ENCODE peak calls at places on chromosome 21, in four cellular contexts. L is adipocyte, K is coronary artery, B is fibroblast of pulmonary artery. Y is an unnamed sample.

GRCh38 chr21:38402291-38402690 is 96.0 kb downstream of the ERG start:
- DNase-seq in L (no peak), K (no peak), B (no peak), Y (no peak)

GRCh38 chr21:31509108-31510017 is 150.1 kb upstream of the SOD1 start:
- DNase-seq in L (peak), K (no peak), B (peak), Y (no peak)

GRCh38 chr21:42009018-42009830 is 936 bp downstream of the ZBTB21 start:
- DNase-seq in L (peak), K (peak), B (peak), Y (peak)

GRCh38 chr21:39736716-39737115 is 8.3 kb upstream of the IGSF5 start:
- DNase-seq in L (no peak), K (no peak), B (no peak), Y (no peak)

GRCh38 chr21:46633561-46633960 is 1.9 kb upstream of the PRMT2 start:
- DNase-seq in L (no peak), K (no peak), B (no peak), Y (no peak)

GRCh38 chr21:14687277-14687642 is 141.1 kb upstream of the SAMSN1 start:
- DNase-seq in L (peak), K (no peak), B (no peak), Y (no peak)

GRCh38 chr21:38954450-38955059 is 148.8 kb downstream of the ETS2 start:
- DNase-seq in L (no peak), K (no peak), B (no peak), Y (no peak)

GRCh38 chr21:21682172-21682571 is 684.0 kb downstream of the NCAM2 start:
- DNase-seq in L (peak), K (no peak), B (peak), Y (no peak)

GRCh38 chr21:27425574-27425973 is 458.7 kb upstream of the ADAMTS5 start:
- DNase-seq in L (peak), K (no peak), B (peak), Y (no peak)

GRCh38 chr21:17139696-17140095 is 373.1 kb upstream of the CXADR start:
- DNase-seq in L (peak), K (no peak), B (peak), Y (no peak)

GRCh38 chr21:15999741-16000140 is 270.0 kb downstream of the USP25 start:
- DNase-seq in L (no peak), K (no peak), B (no peak), Y (no peak)

GRCh38 chr21:46457801-46458314 is 833 bp upstream of the DIP2A start:
- DNase-seq in L (peak), K (no peak), B (peak), Y (no peak)

GRCh38 chr21:21295303-21295702 is 297.1 kb downstream of the NCAM2 start:
- DNase-seq in L (no peak), K (no peak), B (no peak), Y (no peak)

GRCh38 chr21:41710823-41711160 is 56.1 kb downstream of the RIPK4 start:
- DNase-seq in L (no peak), K (no peak), B (no peak), Y (no peak)

GRCh38 chr21:42749226-42749625 is 95.8 kb downstream of the PDE9A start:
- DNase-seq in L (no peak), K (no peak), B (no peak), Y (peak)

GRCh38 chr21:39184050-39184980 is 1.1 kb upstream of the PSMG1 start:
- DNase-seq in L (peak), K (no peak), B (no peak), Y (no peak)

GRCh38 chr21:42142141-42142540 is 71.0 kb downstream of the UMODL1 start:
- DNase-seq in L (no peak), K (no peak), B (no peak), Y (no peak)

GRCh38 chr21:22880573-22880972 is 1882.4 kb downstream of the NCAM2 start:
- DNase-seq in L (no peak), K (no peak), B (no peak), Y (no peak)

GRCh38 chr21:22885614-22886013 is 1887.4 kb downstream of the NCAM2 start:
- DNase-seq in L (no peak), K (no peak), B (no peak), Y (no peak)

GRCh38 chr21:22889445-22889844 is 1891.2 kb downstream of the NCAM2 start:
- DNase-seq in L (no peak), K (no peak), B (no peak), Y (no peak)

GRCh38 chr21:22881131-22881530 is 1882.9 kb downstream of the NCAM2 start:
- DNase-seq in L (no peak), K (no peak), B (no peak), Y (no peak)

GRCh38 chr21:22885079-22885478 is 1886.9 kb downstream of the NCAM2 start:
- DNase-seq in L (no peak), K (no peak), B (no peak), Y (no peak)
- H3K4me3 ChIP-seq in L (no peak), K (no peak), B (no peak), Y (no peak)

GRCh38 chr21:43758811-43759210 is 17.3 kb downstream of the CSTB start:
- DNase-seq in L (no peak), K (no peak), B (no peak), Y (no peak)
- H3K4me3 ChIP-seq in L (peak), K (no peak), B (no peak), Y (no peak)

GRCh38 chr21:45294509-45295291 is 7.0 kb upstream of the POFUT2 start:
- DNase-seq in L (peak), K (peak), B (peak), Y (peak)
- H3K4me3 ChIP-seq in L (peak), K (peak), B (no peak), Y (peak)

GRCh38 chr21:34029724-34030528 is 43.5 kb upstream of the MRPS6 start:
- DNase-seq in L (peak), K (no peak), B (peak), Y (peak)
- H3K4me3 ChIP-seq in L (peak), K (peak), B (peak), Y (peak)

DNA sequence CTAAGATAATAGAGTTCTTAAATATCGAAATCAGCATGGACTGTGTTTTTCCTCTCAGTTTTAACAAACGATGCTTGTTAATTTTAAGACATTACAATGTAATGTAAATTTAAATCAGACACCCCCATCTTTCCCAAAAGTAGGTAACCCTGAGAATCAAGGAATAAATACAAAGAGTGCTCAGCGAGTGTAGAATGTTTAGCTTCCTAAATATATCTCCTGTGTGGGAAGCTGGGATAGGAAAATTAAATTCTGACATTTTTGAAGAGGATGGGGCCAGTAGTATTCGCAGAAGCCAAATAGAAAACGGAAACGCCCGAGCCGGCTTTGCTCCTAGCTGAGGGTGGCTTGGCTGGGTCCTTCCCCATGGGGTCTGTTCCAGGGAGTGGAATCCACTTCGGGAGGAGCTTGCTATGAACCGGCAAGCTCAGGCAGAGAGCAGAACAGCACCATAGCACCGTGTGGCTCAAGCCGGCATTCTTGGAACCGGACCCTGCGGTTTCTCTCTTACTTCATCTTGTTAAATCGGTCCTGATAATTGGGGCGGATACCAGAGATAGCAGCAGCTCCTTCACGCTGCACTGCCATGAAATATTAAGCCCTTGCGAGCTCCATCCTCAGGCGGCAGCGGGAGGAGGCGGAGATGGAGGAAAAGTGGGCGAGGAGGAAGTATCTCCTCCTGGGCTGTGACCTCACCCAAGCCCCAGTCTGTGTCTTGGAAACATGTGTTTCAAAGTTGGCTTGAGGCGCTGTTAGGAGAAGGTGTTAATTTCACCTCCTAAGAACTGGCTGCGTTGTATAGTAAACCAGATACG is 24.9 kb downstream of the MAP3K7CL start:
- DNase-seq in L (peak), K (peak), B (peak), Y (peak)
- H3K4me3 ChIP-seq in L (peak), K (peak), B (peak), Y (peak)

GRCh38 chr21:37273911-37274690 is 7.0 kb upstream of the VPS26C start:
- DNase-seq in L (no peak), K (no peak), B (peak), Y (no peak)
- H3K4me3 ChIP-seq in L (no peak), K (no peak), B (no peak), Y (no peak)

GRCh38 chr21:33539612-33540011 is 2.3 kb downstream of the GART start:
- DNase-seq in L (no peak), K (no peak), B (peak), Y (peak)

GRCh38 chr21:33542640-33543504 is at the start of gene SON:
- DNase-seq in L (peak), K (peak), B (peak), Y (peak)

GRCh38 chr21:33541105-33541711 is 709 bp downstream of the GART start:
- DNase-seq in L (peak), K (no peak), B (peak), Y (no peak)

GRCh38 chr21:33541756-33542639 is at the start of gene GART:
- DNase-seq in L (peak), K (peak), B (peak), Y (peak)

DNA sequence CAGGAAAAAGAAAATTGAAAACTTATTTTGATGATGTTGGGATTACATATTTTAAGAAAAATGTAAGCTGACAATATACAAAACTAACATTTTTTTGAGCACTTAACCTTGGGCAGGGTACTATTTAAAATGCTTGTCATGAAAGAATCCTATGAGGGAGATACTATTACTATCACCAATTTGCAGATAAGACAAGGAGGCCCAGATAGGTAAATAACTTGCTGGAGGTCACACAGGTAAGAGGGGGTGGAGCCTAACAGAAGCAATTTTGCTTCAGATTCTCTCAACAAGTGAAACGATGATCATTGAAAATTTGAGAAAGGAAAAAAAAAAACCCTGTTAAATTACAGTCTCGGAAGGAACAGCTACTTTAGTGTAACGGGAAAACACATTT is 1.2 kb downstream of the GART start:
- DNase-seq in L (no peak), K (no peak), B (no peak), Y (no peak)
- H3K4me3 ChIP-seq in L (peak), K (no peak), B (peak), Y (no peak)

Y was measured in osteoblast.